ENCODE peak calls at places on chromosomes 1 and 21, in five cellular contexts. N is Panc1, C is sigmoid colon, B is SK-N-SH, F is K562. W is an unnamed sample.
A peak's percentile ranks its signal among the peaks of the same experiment; 100 is the strongest.

GRCh38 chr1:6625579-6626149 is 996 bp downstream of the THAP3 start:
- DNase-seq in N (no peak), C (peak; percentile 74), B (no peak), F (peak; percentile 46), W (peak; percentile 38)

GRCh38 chr1:41467673-41468072 is 16.8 kb downstream of the EDN2 start:
- DNase-seq in N (no peak), C (no peak), B (no peak), F (no peak), W (no peak)

GRCh38 chr1:170729608-170730378 is 65.9 kb downstream of the PRRX1 start:
- DNase-seq in N (no peak), C (no peak), B (no peak), F (no peak), W (no peak)

GRCh38 chr1:50172299-50172698 is 63.6 kb downstream of the ELAVL4 start:
- DNase-seq in N (no peak), C (no peak), B (no peak), F (no peak), W (no peak)

GRCh38 chr1:8365661-8366362 is 47.9 kb downstream of the SLC45A1 start:
- DNase-seq in N (no peak), C (peak; percentile 64), B (no peak), F (no peak), W (no peak)

GRCh38 chr21:38954450-38955059 is 148.8 kb downstream of the ETS2 start:
- DNase-seq in N (no peak), C (no peak), B (no peak), F (no peak), W (peak; percentile 51)

GRCh38 chr1:24111264-24111997 is 504 bp downstream of the MYOM3 start:
- DNase-seq in N (no peak), C (no peak), B (peak; percentile 63), F (no peak), W (no peak)

GRCh38 chr1:211536606-211537005 is 42.4 kb downstream of the SLC30A1 start:
- DNase-seq in N (no peak), C (no peak), B (no peak), F (no peak), W (no peak)

GRCh38 chr1:157948547-157949152 is 44.8 kb upstream of the KIRREL1 start:
- DNase-seq in N (no peak), C (no peak), B (no peak), F (peak; percentile 32), W (no peak)

GRCh38 chr1:101131239-101131924 is 105.4 kb upstream of the S1PR1 start:
- DNase-seq in N (no peak), C (no peak), B (peak; percentile 11), F (no peak), W (no peak)

GRCh38 chr1:177432897-177433296 is 262.1 kb downstream of the BRINP2 start:
- DNase-seq in N (no peak), C (no peak), B (peak; percentile 12), F (no peak), W (no peak)

GRCh38 chr1:153030895-153031294 is at the start of gene SPRR1B:
- DNase-seq in N (no peak), C (no peak), B (no peak), F (no peak), W (no peak)

GRCh38 chr1:85569737-85570404 is 10.7 kb upstream of the CCN1 start:
- DNase-seq in N (no peak), C (no peak), B (no peak), F (peak; percentile 8), W (no peak)

GRCh38 chr1:24920155-24920925 is 9.7 kb downstream of the RUNX3 start:
- DNase-seq in N (no peak), C (peak; percentile 84), B (no peak), F (peak; percentile 24), W (no peak)

GRCh38 chr1:239977414-239977813 is 114.3 kb upstream of the FMN2 start:
- DNase-seq in N (no peak), C (no peak), B (no peak), F (no peak), W (no peak)

GRCh38 chr1:2356911-2357845 is 34.2 kb downstream of the MORN1 start:
- DNase-seq in N (no peak), C (peak; percentile 50), B (no peak), F (no peak), W (no peak)

GRCh38 chr1:227855687-227856086 is 40.2 kb downstream of the PRSS38 start:
- DNase-seq in N (no peak), C (no peak), B (peak; percentile 40), F (peak; percentile 43), W (no peak)

GRCh38 chr1:70764747-70765146 is 282.9 kb downstream of the PTGER3 start:
- DNase-seq in N (no peak), C (no peak), B (no peak), F (peak; percentile 37), W (no peak)

GRCh38 chr1:200610846-200611245 is 9.7 kb downstream of the KIF14 start:
- DNase-seq in N (no peak), C (no peak), B (no peak), F (no peak), W (no peak)

GRCh38 chr1:100360790-100361232 is 8.5 kb downstream of the CDC14A start:
- DNase-seq in N (no peak), C (peak; percentile 75), B (no peak), F (peak; percentile 66), W (peak; percentile 71)

GRCh38 chr1:2840036-2840809 is 38.7 kb upstream of the TTC34 start:
- DNase-seq in N (no peak), C (no peak), B (no peak), F (peak; percentile 14), W (no peak)

GRCh38 chr21:42592156-42592820 is 61.1 kb upstream of the PDE9A start:
- DNase-seq in N (no peak), C (no peak), B (no peak), F (no peak), W (no peak)

GRCh38 chr1:201808633-201808990 is 20.3 kb upstream of the IPO9 start:
- DNase-seq in N (no peak), C (no peak), B (no peak), F (no peak), W (no peak)
- H3K36me3 ChIP-seq in N (no peaks in the 10 kb centered on the region), C (peaks cover 86% of the 10 kb centered on the region), B (peaks cover 88% of the 10 kb centered on the region), F (peaks cover 34% of the 10 kb centered on the region), W (peaks cover 100% of the 10 kb centered on the region)

DNA sequence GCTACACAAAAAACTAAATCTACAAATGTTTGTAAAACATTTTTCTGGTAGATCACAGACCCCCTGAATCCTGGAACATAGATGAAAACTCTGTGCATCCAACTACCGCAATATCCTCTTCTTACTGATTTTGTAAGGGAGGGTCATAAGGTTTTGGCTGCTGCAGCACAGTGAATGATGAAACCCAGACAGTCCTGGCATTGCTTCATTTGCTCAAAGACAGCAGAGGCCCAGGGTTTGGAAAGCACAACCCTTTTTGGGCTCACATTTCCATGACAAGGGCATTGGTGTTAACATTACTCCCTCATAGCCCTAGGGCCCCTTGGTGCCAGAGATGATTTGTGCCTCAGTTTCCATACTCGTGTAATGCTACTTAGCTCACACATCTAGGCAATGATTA is 51.2 kb downstream of the PLXNA2 start:
- DNase-seq in N (no peak), C (no peak), B (no peak), F (no peak), W (no peak)
- TF ChIP-seq POLR2AphosphoS5 in N (no peak), C (peak; percentile 26), B (no peak), F (no peak), W (peak; percentile 7)

GRCh38 chr1:209569445-209570207 is 13.9 kb upstream of the CAMK1G start:
- DNase-seq in N (peak; percentile 43), C (peak; percentile 76), B (peak; percentile 61), F (peak; percentile 86), W (peak; percentile 88)

GRCh38 chr1:209567788-209568187 is 15.7 kb upstream of the CAMK1G start:
- DNase-seq in N (no peak), C (no peak), B (no peak), F (no peak), W (no peak)

GRCh38 chr1:209576392-209576791 is 7.1 kb upstream of the CAMK1G start:
- DNase-seq in N (no peak), C (no peak), B (no peak), F (no peak), W (no peak)

GRCh38 chr1:209565759-209566678 is 17.5 kb upstream of the CAMK1G start:
- DNase-seq in N (peak; percentile 38), C (peak; percentile 83), B (peak; percentile 69), F (peak; percentile 86), W (peak; percentile 89)

GRCh38 chr1:209570757-209571156 is 12.8 kb upstream of the CAMK1G start:
- DNase-seq in N (no peak), C (no peak), B (no peak), F (no peak), W (no peak)
- H3K36me3 ChIP-seq in N (no peaks in the 10 kb centered on the region), C (no peaks in the 10 kb centered on the region), B (no peaks in the 10 kb centered on the region), F (no peaks in the 10 kb centered on the region), W (no peaks in the 10 kb centered on the region)

GRCh38 chr1:156692409-156692957 is 12.9 kb downstream of the CRABP2 start:
- DNase-seq in N (no peak), C (no peak), B (peak; percentile 78), F (no peak), W (peak; percentile 61)

GRCh38 chr1:156690673-156691032 is 13.4 kb upstream of the NES start:
- DNase-seq in N (no peak), C (no peak), B (no peak), F (no peak), W (no peak)

GRCh38 chr1:156692958-156693857 is 12.2 kb downstream of the CRABP2 start:
- DNase-seq in N (no peak), C (no peak), B (no peak), F (peak; percentile 89), W (peak; percentile 56)

GRCh38 chr1:156691216-156691615 is 14.0 kb upstream of the NES start:
- DNase-seq in N (no peak), C (no peak), B (no peak), F (no peak), W (no peak)

GRCh38 chr1:156691665-156692408 is 13.5 kb downstream of the CRABP2 start:
- DNase-seq in N (no peak), C (no peak), B (no peak), F (peak; percentile 73), W (no peak)
- TF ChIP-seq POLR2AphosphoS5 in N (no peak), C (no peak), B (no peak), F (no peak), W (no peak)

GRCh38 chr1:235494531-235494930 is 9.7 kb downstream of the B3GALNT2 start:
- DNase-seq in N (no peak), C (no peak), B (no peak), F (no peak), W (no peak)
- H3K36me3 ChIP-seq in N (peaks cover 19% of the 10 kb centered on the region), C (peaks cover 18% of the 10 kb centered on the region), B (peaks cover 49% of the 10 kb centered on the region), F (peaks cover 59% of the 10 kb centered on the region), W (peaks cover 50% of the 10 kb centered on the region)